ENCODE peak calls at places on chromosomes 7 and 10, in nine cellular contexts. N, H, B, W, K, G, L, P and Y are unnamed samples.

GRCh38 chr7:55077581-55078410 is 59.0 kb downstream of the EGFR start:
- DNase-seq in N (no peak), H (no peak), B (no peak), W (no peak), K (no peak), G (no peak), L (peak; percentile 92), P (no peak), Y (no peak)

GRCh38 chr10:27794157-27794556 is 48.5 kb upstream of the MKX start:
- DNase-seq in N (no peak), H (no peak), B (no peak), W (no peak), K (no peak), G (peak; percentile 26), L (peak; percentile 22), P (no peak), Y (no peak)

GRCh38 chr10:33703897-33704825 is 369.7 kb upstream of the NRP1 start:
- DNase-seq in N (peak; percentile 16), H (no peak), B (peak; percentile 29), W (peak; percentile 70), K (no peak), G (peak; percentile 66), L (no peak), P (no peak), Y (peak; percentile 22)

GRCh38 chr10:108783897-108784296 is 1139.4 kb downstream of the XPNPEP1 start:
- DNase-seq in N (no peak), H (peak; percentile 83), B (no peak), W (no peak), K (peak; percentile 5), G (peak; percentile 54), L (peak; percentile 22), P (peak; percentile 19), Y (peak; percentile 43)

GRCh38 chr10:6843477-6843876 is 263.4 kb upstream of the PRKCQ start:
- DNase-seq in N (no peak), H (peak; percentile 51), B (no peak), W (no peak), K (no peak), G (no peak), L (no peak), P (no peak), Y (no peak)

GRCh38 chr7:154892459-154892858 is 110.5 kb downstream of the PAXIP1 start:
- DNase-seq in N (no peak), H (no peak), B (no peak), W (no peak), K (no peak), G (no peak), L (peak; percentile 27), P (no peak), Y (no peak)

GRCh38 chr10:69337312-69338132 is 59.2 kb downstream of the HK1 start:
- DNase-seq in N (peak; percentile 34), H (no peak), B (peak; percentile 74), W (peak; percentile 65), K (no peak), G (peak; percentile 75), L (no peak), P (no peak), Y (peak; percentile 93)

GRCh38 chr10:6985644-6986043 is 405.6 kb upstream of the PRKCQ start:
- DNase-seq in N (no peak), H (no peak), B (no peak), W (no peak), K (no peak), G (no peak), L (no peak), P (no peak), Y (no peak)

GRCh38 chr7:117610390-117610789 is 130.6 kb downstream of the CFTR start:
- DNase-seq in N (no peak), H (no peak), B (no peak), W (no peak), K (no peak), G (no peak), L (no peak), P (no peak), Y (no peak)

GRCh38 chr10:126469692-126470091 is 81.4 kb upstream of the ADAM12 start:
- DNase-seq in N (no peak), H (no peak), B (no peak), W (no peak), K (no peak), G (no peak), L (no peak), P (no peak), Y (no peak)

GRCh38 chr10:60335708-60336107 is 54.0 kb downstream of the ANK3 start:
- DNase-seq in N (no peak), H (peak; percentile 26), B (no peak), W (no peak), K (no peak), G (no peak), L (no peak), P (no peak), Y (peak; percentile 33)
- TF ChIP-seq CTCF in N (peak; percentile 22), H (peak; percentile 28), B (peak; percentile 23), W (no peak), K (peak; percentile 60), G (no peak), L (no peak), P (no peak), Y (peak; percentile 66)

GRCh38 chr7:47572939-47573757 is 8.8 kb downstream of the TNS3 start:
- DNase-seq in N (no peak), H (no peak), B (no peak), W (no peak), K (no peak), G (no peak), L (no peak), P (no peak), Y (no peak)

GRCh38 chr7:47570649-47571050 is 11.3 kb downstream of the TNS3 start:
- DNase-seq in N (no peak), H (no peak), B (no peak), W (peak; percentile 49), K (no peak), G (peak; percentile 83), L (no peak), P (no peak), Y (peak; percentile 51)

GRCh38 chr7:47572101-47572460 is 9.8 kb downstream of the TNS3 start:
- DNase-seq in N (no peak), H (no peak), B (no peak), W (peak; percentile 67), K (no peak), G (peak; percentile 50), L (peak; percentile 77), P (no peak), Y (no peak)

GRCh38 chr7:47573758-47574472 is 8.0 kb downstream of the TNS3 start:
- DNase-seq in N (peak; percentile 92), H (no peak), B (peak; percentile 48), W (peak; percentile 94), K (no peak), G (peak; percentile 98), L (peak; percentile 54), P (no peak), Y (peak; percentile 90)

GRCh38 chr7:47571355-47572100 is 10.4 kb downstream of the TNS3 start:
- DNase-seq in N (peak; percentile 85), H (no peak), B (peak; percentile 64), W (peak; percentile 80), K (no peak), G (peak; percentile 93), L (peak; percentile 74), P (no peak), Y (peak; percentile 87)
- TF ChIP-seq CTCF in N (no peak), H (no peak), B (no peak), W (peak; percentile 3), K (no peak), G (no peak), L (no peak), P (no peak), Y (no peak)

GRCh38 chr7:140967438-140967837 is 42.7 kb upstream of the BRAF start:
- DNase-seq in N (no peak), H (no peak), B (no peak), W (no peak), K (no peak), G (no peak), L (no peak), P (no peak), Y (no peak)

GRCh38 chr7:140972344-140972743 is 42.4 kb downstream of the MRPS33 start:
- DNase-seq in N (no peak), H (no peak), B (no peak), W (no peak), K (no peak), G (no peak), L (no peak), P (no peak), Y (no peak)

GRCh38 chr7:140961117-140961516 is 36.4 kb upstream of the BRAF start:
- DNase-seq in N (no peak), H (no peak), B (no peak), W (no peak), K (no peak), G (no peak), L (no peak), P (no peak), Y (no peak)

DNA sequence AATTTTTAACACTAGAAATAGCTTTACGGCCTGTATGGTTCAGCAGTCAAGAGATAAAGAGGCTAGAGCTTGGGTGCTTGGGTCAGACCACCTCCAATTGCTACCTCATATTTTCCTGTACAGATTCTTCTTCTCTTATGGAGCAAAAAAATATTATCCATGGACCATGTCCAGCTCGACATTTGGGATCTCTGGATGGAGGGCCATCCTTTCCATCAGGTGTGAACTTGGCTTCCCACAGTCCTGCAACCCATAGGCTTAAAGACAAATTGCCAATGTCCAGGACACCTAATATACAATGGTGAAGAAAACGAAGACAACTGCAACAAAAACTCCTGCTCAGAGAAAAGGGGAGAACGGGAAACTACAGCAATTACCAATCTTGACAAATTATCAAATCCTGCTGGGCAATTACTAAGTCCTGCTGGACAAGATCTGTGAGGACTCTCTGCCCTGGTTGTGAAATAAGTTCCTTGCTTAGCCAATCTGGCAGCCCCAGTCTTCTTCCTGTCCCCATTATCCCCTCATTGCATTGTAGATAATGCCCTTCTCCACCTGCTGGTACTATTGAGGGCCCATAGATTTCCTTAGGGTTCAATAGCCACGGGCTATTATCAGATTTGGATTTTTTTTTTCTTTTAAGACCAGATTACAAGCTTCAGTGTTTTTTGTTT is 42.0 kb upstream of the BRAF start:
- DNase-seq in N (no peak), H (no peak), B (no peak), W (no peak), K (no peak), G (no peak), L (no peak), P (no peak), Y (no peak)
- TF ChIP-seq CTCF in N (no peak), H (no peak), B (no peak), W (no peak), K (no peak), G (no peak), L (no peak), P (no peak), Y (no peak)

DNA sequence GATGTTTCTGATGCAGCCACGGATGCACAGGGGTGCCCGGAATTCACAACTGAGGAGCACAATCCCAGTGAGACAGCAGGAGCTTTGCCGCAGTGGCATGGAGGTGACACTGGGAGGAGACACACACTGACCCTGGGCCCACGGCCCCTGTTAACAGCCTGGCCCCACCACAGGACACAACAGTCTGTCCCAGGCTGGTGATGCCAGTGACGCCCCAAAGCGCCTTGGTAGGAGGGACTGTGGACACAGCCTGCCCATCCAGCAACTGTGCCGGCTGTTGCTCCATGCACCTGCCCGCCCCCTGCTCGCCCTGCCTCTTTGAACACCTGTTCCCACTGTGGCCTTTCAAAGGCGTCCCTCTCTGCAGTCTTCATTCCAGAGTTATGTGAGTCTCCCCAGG is 49.8 kb downstream of the KLF6 start:
- DNase-seq in N (no peak), H (no peak), B (no peak), W (no peak), K (no peak), G (no peak), L (no peak), P (no peak), Y (no peak)
- TF ChIP-seq CTCF in N (no peak), H (peak; percentile 31), B (no peak), W (no peak), K (peak; percentile 36), G (no peak), L (no peak), P (no peak), Y (no peak)